ENCODE peak calls at places on chromosome 1, in eight cellular contexts. C, A, K, O, Y, I, V and T are unnamed samples. For H3K4me1, the result is how much of the 10 kb centered on the place peaks cover.

GRCh38 chr1:112902221-112902620 is 53.8 kb downstream of the SLC16A1 start:
- DNase-seq in K (no peak), V (no peak), I (no peak), C (no peak), O (no peak), A (no peak), Y (no peak), T (no peak)

GRCh38 chr1:6747679-6748078 is 37.6 kb upstream of the CAMTA1 start:
- DNase-seq in K (no peak), O (no peak), C (no peak), I (no peak), A (no peak), Y (no peak), V (no peak), T (no peak)

GRCh38 chr1:234962340-234962989 is 166.2 kb downstream of the TOMM20 start:
- DNase-seq in O (peak), C (peak), I (no peak), A (no peak), K (peak), V (peak), Y (no peak), T (no peak)

GRCh38 chr1:180527270-180527669 is 24.9 kb upstream of the ACBD6 start:
- DNase-seq in K (peak), A (no peak), I (no peak), C (no peak), V (no peak), O (no peak), Y (no peak), T (no peak)

GRCh38 chr1:240254006-240254405 is 162.3 kb downstream of the FMN2 start:
- DNase-seq in Y (no peak), V (no peak), A (no peak), K (no peak), I (no peak), C (no peak), O (no peak), T (no peak)

GRCh38 chr1:43979528-43980254 is 681 bp downstream of the B4GALT2 start:
- DNase-seq in O (peak), V (peak), K (peak), A (peak), I (peak), C (peak), Y (peak), T (peak)

GRCh38 chr1:239386453-239387303 is at the start of gene CHRM3:
- DNase-seq in K (peak), I (peak), A (peak), V (peak), Y (peak), C (no peak), O (no peak), T (peak)

GRCh38 chr1:83102630-83103071 is 896.3 kb downstream of the TTLL7 start:
- DNase-seq in I (no peak), A (no peak), C (no peak), V (no peak), K (no peak), O (no peak), Y (no peak), T (no peak)

GRCh38 chr1:166166400-166166699 is 451 bp downstream of the FAM78B start:
- DNase-seq in I (no peak), Y (no peak), O (no peak), A (peak), K (no peak), C (no peak), V (no peak), T (no peak)

GRCh38 chr1:215502081-215502480 is 65.0 kb upstream of the KCTD3 start:
- DNase-seq in O (no peak), C (no peak), I (no peak), K (no peak), V (no peak), Y (no peak), A (no peak), T (no peak)

GRCh38 chr1:160726498-160727391 is 12.3 kb upstream of the SLAMF7 start:
- DNase-seq in I (peak), K (peak), V (peak), A (peak), C (peak), O (no peak), Y (peak), T (peak)

GRCh38 chr1:180151508-180151907 is 3.2 kb upstream of the QSOX1 start:
- DNase-seq in Y (no peak), I (no peak), C (no peak), K (peak), A (no peak), O (no peak), V (no peak), T (no peak)

GRCh38 chr1:147670319-147671003 is at the start of gene ACP6:
- DNase-seq in C (peak), Y (peak), K (peak), A (peak), I (peak), V (peak), O (peak), T (peak)

GRCh38 chr1:147665521-147665920 is 4.8 kb downstream of the ACP6 start:
- DNase-seq in K (peak), C (no peak), Y (no peak), A (no peak), I (no peak), V (no peak), O (no peak), T (no peak)

GRCh38 chr1:147673401-147673800 is 3.1 kb upstream of the ACP6 start:
- DNase-seq in Y (no peak), A (no peak), C (no peak), O (no peak), K (no peak), I (no peak), V (no peak), T (no peak)

GRCh38 chr1:147673816-147674215 is 3.5 kb upstream of the ACP6 start:
- DNase-seq in V (no peak), C (no peak), K (no peak), A (no peak), O (no peak), Y (no peak), I (no peak), T (no peak)

GRCh38 chr1:147669475-147670318 is 627 bp downstream of the ACP6 start:
- DNase-seq in Y (peak), K (peak), V (peak), C (peak), I (peak), A (peak), O (no peak), T (peak)
- TF ChIP-seq EP300 in Y (no peak), K (no peak), V (no peak), C (no peak), I (no peak), A (no peak), O (no peak), T (no peak)

DNA sequence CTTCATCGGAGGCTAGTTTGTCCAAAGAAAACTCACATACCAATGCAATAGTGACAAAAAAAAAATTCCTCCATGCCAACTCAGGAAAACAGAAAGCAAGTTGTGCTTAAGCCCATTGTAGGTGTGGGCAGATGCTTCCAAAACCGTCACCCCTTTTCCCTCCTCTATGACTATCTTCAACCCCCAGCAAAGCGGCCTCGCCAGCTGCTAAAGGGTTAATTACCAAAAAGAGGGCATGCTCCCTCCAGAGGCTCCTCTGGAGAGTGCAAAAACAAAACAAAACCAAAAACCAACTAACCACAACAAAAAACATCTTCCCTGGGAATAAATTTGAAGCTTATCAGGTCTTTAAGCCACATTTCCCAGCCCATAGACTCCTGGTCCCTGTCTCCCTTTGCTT is 1.2 kb downstream of the LMOD1 start:
- DNase-seq in A (peak), Y (no peak), V (no peak), C (no peak), O (no peak), I (no peak), K (no peak), T (no peak)
- TF ChIP-seq CTCF in A (peak), Y (peak), V (peak), C (peak), O (no peak), I (peak), K (no peak), T (no peak)

GRCh38 chr1:14946567-14947285 is 206.8 kb upstream of the TMEM51 start:
- DNase-seq in K (no peak), C (no peak), Y (peak), I (no peak), A (no peak), O (no peak), V (no peak), T (peak)

GRCh38 chr1:14946011-14946359 is 207.6 kb upstream of the TMEM51 start:
- DNase-seq in K (no peak), C (no peak), Y (no peak), I (no peak), O (no peak), V (no peak), A (no peak), T (no peak)

GRCh38 chr1:14944471-14944981 is 209.0 kb upstream of the TMEM51 start:
- DNase-seq in C (no peak), I (no peak), O (no peak), K (no peak), V (no peak), A (no peak), Y (no peak), T (no peak)

GRCh38 chr1:14943516-14943851 is 210.1 kb upstream of the TMEM51 start:
- DNase-seq in Y (no peak), C (no peak), I (no peak), K (no peak), A (no peak), O (no peak), V (no peak), T (no peak)

GRCh38 chr1:14945132-14946010 is 208.2 kb upstream of the TMEM51 start:
- DNase-seq in A (peak), K (no peak), Y (peak), O (no peak), C (no peak), I (peak), V (peak), T (peak)
- H3K4me1 ChIP-seq in A (under half), K (under half), Y (under half), O (half or more), C (under half), I (under half), V (half or more), T (under half)

DNA sequence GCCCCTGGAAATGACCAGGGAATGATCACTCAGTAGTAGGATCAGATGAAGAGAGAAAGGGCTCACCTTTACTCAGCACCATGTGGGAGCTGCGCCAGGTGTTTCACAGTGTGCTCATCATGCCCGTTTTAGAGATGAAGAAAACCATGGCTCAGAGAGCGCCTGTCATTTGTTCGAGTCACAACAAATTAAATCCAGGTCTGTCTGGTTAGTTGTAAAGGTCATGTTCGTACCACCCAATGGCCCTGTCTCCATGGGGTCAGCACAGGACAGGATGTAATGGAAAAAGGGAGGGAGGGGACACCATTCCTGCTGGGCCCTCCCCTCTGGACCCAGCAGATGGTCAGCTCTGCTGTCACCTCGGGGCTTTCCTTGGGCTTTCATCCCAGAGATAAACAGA is 15.2 kb downstream of the KIRREL1 start:
- DNase-seq in A (no peak), Y (no peak), O (no peak), I (no peak), C (no peak), K (no peak), V (no peak), T (no peak)
- TF ChIP-seq EP300 in A (no peak), Y (no peak), O (no peak), I (no peak), C (no peak), K (no peak), V (no peak), T (no peak)

DNA sequence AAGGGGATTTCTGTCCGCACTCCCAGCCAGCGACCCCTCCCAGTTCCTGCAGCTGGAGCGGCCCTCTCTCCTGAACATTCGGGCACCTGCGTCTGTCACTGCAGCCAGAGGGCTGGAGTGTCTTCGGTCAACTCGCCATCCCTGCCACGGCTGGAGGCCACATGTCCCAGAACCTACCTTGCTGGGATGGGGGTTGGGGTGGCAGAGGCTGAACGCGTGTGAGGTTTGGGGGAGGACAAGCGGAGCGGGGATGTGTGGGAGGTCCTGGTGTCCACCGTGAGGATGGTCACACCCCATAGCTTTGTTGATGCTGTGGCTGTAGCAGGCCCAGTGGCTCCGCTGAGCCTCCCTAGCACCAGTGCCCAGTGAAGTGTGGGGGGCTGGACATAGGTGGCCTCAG is 14.8 kb upstream of the C1orf174 start:
- DNase-seq in A (no peak), I (no peak), K (no peak), V (no peak), Y (no peak), C (no peak), O (peak), T (no peak)
- TF ChIP-seq CTCF in A (no peak), I (no peak), K (no peak), V (no peak), Y (no peak), C (no peak), O (no peak), T (no peak)

GRCh38 chr1:232132572-232132971 is 497.4 kb downstream of the SIPA1L2 start:
- DNase-seq in I (no peak), K (no peak), O (no peak), Y (no peak), C (no peak), V (no peak), A (no peak), T (no peak)
- H3K4me1 ChIP-seq in I (under half), K (under half), O (under half), Y (under half), C (under half), V (under half), A (under half), T (under half)